ENCODE peak calls at places on chromosomes 4 and X, in nine cellular contexts. L is activated CD8-positive, alpha-beta T cell treated with anti-CD3 and anti-CD28 coated beads, Interleukin-2, amount 10 ng/mL, durations not matched to agents 7 days and 5 days; C is HFFc6; M is NCI-H1105 treated with DMSO at 0.1 percent for 48 hours; A is ELF-1; N is activated T-cell treated with anti-CD3 and anti-CD28 coated beads, Interleukin-2, amount 50 U/mL, for 48 hours; D is body of pancreas; S is cardiac fibroblast; G is AG20443. V is an unnamed sample.

GRCh38 chr4:13902141-13902540 is 274.6 kb upstream of the BOD1L1 start:
- DNase-seq in S (no peak), N (no peak), G (no peak), D (no peak), C (no peak), L (no peak), A (no peak), M (no peak), V (peak; percentile 57)

GRCh38 chrX:55731826-55732225 is 14.3 kb downstream of the RRAGB start:
- DNase-seq in D (no peak), A (no peak), G (no peak), C (no peak), M (no peak), L (no peak), S (no peak), N (no peak), V (no peak)

GRCh38 chr4:120071192-120071795 is 4.6 kb upstream of the MAD2L1 start:
- DNase-seq in N (no peak), L (peak; percentile 69), M (peak; percentile 47), D (peak; percentile 53), S (peak; percentile 83), A (peak; percentile 30), G (peak; percentile 36), C (peak; percentile 57), V (peak; percentile 79)

GRCh38 chrX:39973810-39974209 is 123.9 kb downstream of the BCOR start:
- DNase-seq in L (no peak), G (no peak), C (no peak), S (no peak), D (no peak), N (no peak), M (no peak), A (peak; percentile 31), V (no peak)

GRCh38 chr4:36187723-36188333 is 56.5 kb downstream of the ARAP2 start:
- DNase-seq in D (no peak), G (no peak), N (no peak), L (peak; percentile 38), M (peak; percentile 49), C (no peak), A (no peak), S (peak; percentile 35), V (peak; percentile 27)

GRCh38 chrX:727738-728621 is 97.4 kb downstream of the SHOX start:
- DNase-seq in N (no peak), A (peak; percentile 80), C (no peak), G (no peak), L (no peak), D (no peak), S (no peak), M (no peak), V (no peak)

GRCh38 chr4:111678466-111678865 is 466.8 kb upstream of the FAM241A start:
- DNase-seq in C (peak; percentile 97), G (peak; percentile 65), L (no peak), S (peak; percentile 59), D (no peak), N (no peak), M (no peak), A (no peak), V (peak; percentile 87)

GRCh38 chrX:82765806-82766205 is 742.3 kb upstream of the POU3F4 start:
- DNase-seq in D (no peak), G (no peak), S (no peak), N (no peak), M (no peak), L (no peak), C (no peak), A (no peak), V (no peak)

GRCh38 chr4:7254736-7255487 is 62.6 kb downstream of the SORCS2 start:
- DNase-seq in D (no peak), A (no peak), L (no peak), M (no peak), C (no peak), S (peak; percentile 3), N (no peak), G (no peak), V (no peak)

GRCh38 chr4:38889143-38889542 is 21.5 kb downstream of the FAM114A1 start:
- DNase-seq in D (no peak), L (no peak), C (peak; percentile 77), S (peak; percentile 78), N (no peak), M (no peak), G (peak; percentile 70), A (no peak), V (peak; percentile 74)

GRCh38 chrX:148568763-148569162 is 68.3 kb downstream of the AFF2 start:
- DNase-seq in L (no peak), N (no peak), C (no peak), A (no peak), S (no peak), D (no peak), G (no peak), M (no peak), V (no peak)

GRCh38 chr4:184748251-184748652 is 14.4 kb upstream of the CENPU start:
- DNase-seq in N (no peak), S (no peak), L (no peak), C (no peak), D (peak; percentile 31), M (no peak), A (peak; percentile 77), G (no peak), V (no peak)

GRCh38 chr4:171170671-171171070 is 642.5 kb upstream of the GALNTL6 start:
- DNase-seq in D (no peak), A (no peak), S (no peak), L (no peak), N (no peak), G (no peak), C (no peak), M (no peak), V (no peak)

GRCh38 chr4:87050596-87050995 is 115.8 kb downstream of the AFF1 start:
- DNase-seq in M (no peak), A (no peak), C (no peak), D (no peak), G (no peak), S (peak; percentile 77), N (no peak), L (no peak), V (no peak)

GRCh38 chr4:2142630-2143427 is 83.7 kb downstream of the NAT8L start:
- DNase-seq in S (peak; percentile 54), D (no peak), A (no peak), L (no peak), M (peak; percentile 7), N (no peak), C (no peak), G (no peak), V (no peak)

GRCh38 chrX:151564035-151564434 is 560 bp downstream of the PASD1 start:
- DNase-seq in G (no peak), L (no peak), M (no peak), D (no peak), C (no peak), A (no peak), N (no peak), S (no peak), V (no peak)

GRCh38 chrX:9133426-9133825 is 99.5 kb upstream of the FAM9B start:
- DNase-seq in N (no peak), L (no peak), S (peak; percentile 9), A (no peak), G (peak; percentile 22), M (no peak), C (peak; percentile 35), D (no peak), V (peak; percentile 47)